ENCODE peak calls at places on chromosomes 4 and X, in six cellular contexts. One of them, this sample, is unnamed.

GRCh38 chr4:40316782-40317635 is 18.1 kb upstream of the CHRNA9 start:
- DNase-seq in A549: peak; percentile 88
- DNase-seq in endothelial cell of umbilical vein: peak; percentile 95
- DNase-seq in HepG2: peak; percentile 47
- DNase-seq in GM12878: peak; percentile 78
- DNase-seq in K562: peak; percentile 63
- DNase-seq in this sample: peak; percentile 95

GRCh38 chrX:124030520-124030919 is 69.0 kb downstream of the STAG2 start:
- DNase-seq in A549: no peak
- DNase-seq in endothelial cell of umbilical vein: no peak
- DNase-seq in HepG2: no peak
- DNase-seq in GM12878: peak; percentile 4
- DNase-seq in K562: no peak
- DNase-seq in this sample: no peak

GRCh38 chr4:47469951-47470350 is 6.4 kb upstream of the COMMD8 start:
- DNase-seq in A549: no peak
- DNase-seq in endothelial cell of umbilical vein: no peak
- DNase-seq in HepG2: no peak
- DNase-seq in GM12878: no peak
- DNase-seq in K562: no peak
- DNase-seq in this sample: no peak

GRCh38 chr4:153141238-153141637 is 63.0 kb upstream of the TRIM2 start:
- DNase-seq in A549: no peak
- DNase-seq in endothelial cell of umbilical vein: no peak
- DNase-seq in HepG2: no peak
- DNase-seq in GM12878: no peak
- DNase-seq in K562: no peak
- DNase-seq in this sample: no peak

GRCh38 chr4:13711233-13711775 is 83.8 kb upstream of the BOD1L1 start:
- DNase-seq in A549: no peak
- DNase-seq in endothelial cell of umbilical vein: no peak
- DNase-seq in HepG2: no peak
- DNase-seq in GM12878: no peak
- DNase-seq in K562: no peak
- DNase-seq in this sample: no peak

GRCh38 chr4:169106696-169107229 is 96.7 kb upstream of the CBR4 start:
- DNase-seq in A549: no peak
- DNase-seq in endothelial cell of umbilical vein: no peak
- DNase-seq in HepG2: no peak
- DNase-seq in GM12878: no peak
- DNase-seq in K562: no peak
- DNase-seq in this sample: no peak

GRCh38 chr4:181147421-181147951 is 1095.7 kb upstream of the TENM3 start:
- DNase-seq in A549: no peak
- DNase-seq in endothelial cell of umbilical vein: no peak
- DNase-seq in HepG2: no peak
- DNase-seq in GM12878: no peak
- DNase-seq in K562: no peak
- DNase-seq in this sample: no peak

GRCh38 chr4:181957088-181957487 is 286.1 kb upstream of the TENM3 start:
- DNase-seq in A549: no peak
- DNase-seq in endothelial cell of umbilical vein: peak; percentile 52
- DNase-seq in HepG2: no peak
- DNase-seq in GM12878: no peak
- DNase-seq in K562: no peak
- DNase-seq in this sample: no peak

GRCh38 chr4:142812091-142812490 is 34.0 kb downstream of the INPP4B start:
- DNase-seq in A549: no peak
- DNase-seq in endothelial cell of umbilical vein: no peak
- DNase-seq in HepG2: no peak
- DNase-seq in GM12878: no peak
- DNase-seq in K562: no peak
- DNase-seq in this sample: no peak

GRCh38 chr4:20682853-20683252 is 17.4 kb upstream of the PACRGL start:
- DNase-seq in A549: no peak
- DNase-seq in endothelial cell of umbilical vein: no peak
- DNase-seq in HepG2: no peak
- DNase-seq in GM12878: no peak
- DNase-seq in K562: no peak
- DNase-seq in this sample: no peak

GRCh38 chr4:4866124-4866832 is 6.8 kb downstream of the MSX1 start:
- DNase-seq in A549: no peak
- DNase-seq in endothelial cell of umbilical vein: no peak
- DNase-seq in HepG2: no peak
- DNase-seq in GM12878: no peak
- DNase-seq in K562: no peak
- DNase-seq in this sample: no peak

GRCh38 chr4:4864940-4865704 is 5.7 kb downstream of the MSX1 start:
- DNase-seq in A549: no peak
- DNase-seq in endothelial cell of umbilical vein: no peak
- DNase-seq in HepG2: no peak
- DNase-seq in GM12878: no peak
- DNase-seq in K562: no peak
- DNase-seq in this sample: no peak

GRCh38 chr4:4866833-4867744 is 7.6 kb downstream of the MSX1 start:
- DNase-seq in A549: no peak
- DNase-seq in endothelial cell of umbilical vein: no peak
- DNase-seq in HepG2: no peak
- DNase-seq in GM12878: no peak
- DNase-seq in K562: no peak
- DNase-seq in this sample: peak; percentile 35

GRCh38 chr4:4864443-4864939 is 5.0 kb downstream of the MSX1 start:
- DNase-seq in A549: no peak
- DNase-seq in endothelial cell of umbilical vein: no peak
- DNase-seq in HepG2: no peak
- DNase-seq in GM12878: no peak
- DNase-seq in K562: no peak
- DNase-seq in this sample: no peak

GRCh38 chr4:4865705-4866123 is 6.2 kb downstream of the MSX1 start:
- DNase-seq in A549: no peak
- DNase-seq in endothelial cell of umbilical vein: no peak
- DNase-seq in HepG2: no peak
- DNase-seq in GM12878: no peak
- DNase-seq in K562: no peak
- DNase-seq in this sample: no peak
- H3K4me3 ChIP-seq in A549: peak overlapping the region; percentile 39
- H3K4me3 ChIP-seq in endothelial cell of umbilical vein: no peak overlapping the region
- H3K4me3 ChIP-seq in HepG2: no peak overlapping the region
- H3K4me3 ChIP-seq in GM12878: no peak overlapping the region
- H3K4me3 ChIP-seq in K562: no peak overlapping the region
- H3K4me3 ChIP-seq in this sample: no peak overlapping the region

DNA sequence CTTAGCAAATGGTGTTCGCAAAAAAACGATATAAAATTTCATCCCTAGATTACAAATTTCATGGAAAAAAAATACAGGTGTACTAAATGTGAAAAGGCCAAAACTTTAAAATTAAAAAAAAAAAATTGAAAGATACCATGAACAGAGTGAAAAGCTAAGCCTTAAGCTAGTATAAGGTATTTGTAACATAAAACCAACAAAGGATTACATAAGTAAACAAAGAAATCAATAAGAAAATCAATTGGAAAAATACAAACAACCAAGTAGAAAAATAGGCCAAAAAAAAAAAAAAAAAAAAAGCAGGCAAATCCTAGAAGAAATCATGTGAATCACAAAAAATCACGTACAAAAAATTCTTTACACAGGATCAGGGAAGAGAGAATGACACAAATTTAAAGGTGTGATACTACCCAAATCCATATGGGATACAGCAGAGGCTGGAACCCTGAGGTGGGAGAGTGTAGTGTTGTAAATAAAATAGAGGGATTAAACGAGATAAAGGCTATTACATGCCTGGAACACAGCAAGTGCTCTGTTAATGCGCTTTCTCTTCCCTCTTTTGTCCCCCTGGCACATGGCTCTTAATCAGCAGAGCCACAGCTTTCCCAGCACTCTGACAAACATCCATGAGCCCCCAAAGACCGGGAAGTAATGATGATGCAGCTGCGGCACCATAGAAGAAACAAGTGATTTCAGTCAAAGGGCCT is 85.7 kb downstream of the RASL11B start:
- DNase-seq in A549: no peak
- DNase-seq in endothelial cell of umbilical vein: no peak
- DNase-seq in HepG2: no peak
- DNase-seq in GM12878: no peak
- DNase-seq in K562: no peak
- DNase-seq in this sample: no peak
- TF ChIP-seq MYC in A549: no peak
- TF ChIP-seq MYC in endothelial cell of umbilical vein: no peak
- TF ChIP-seq MYC in HepG2: no peak
- TF ChIP-seq MYC in GM12878: no peak
- TF ChIP-seq MYC in K562: no peak
- TF ChIP-seq MYC in this sample: no peak

GRCh38 chr4:37664696-37665095 is 21.5 kb downstream of the RELL1 start:
- DNase-seq in A549: no peak
- DNase-seq in endothelial cell of umbilical vein: no peak
- DNase-seq in HepG2: no peak
- DNase-seq in GM12878: no peak
- DNase-seq in K562: no peak
- DNase-seq in this sample: no peak

GRCh38 chr4:37663552-37663951 is 22.6 kb downstream of the RELL1 start:
- DNase-seq in A549: no peak
- DNase-seq in endothelial cell of umbilical vein: no peak
- DNase-seq in HepG2: peak; percentile 91
- DNase-seq in GM12878: no peak
- DNase-seq in K562: no peak
- DNase-seq in this sample: peak; percentile 37

GRCh38 chr4:37662306-37662705 is 23.9 kb downstream of the RELL1 start:
- DNase-seq in A549: no peak
- DNase-seq in endothelial cell of umbilical vein: no peak
- DNase-seq in HepG2: no peak
- DNase-seq in GM12878: no peak
- DNase-seq in K562: no peak
- DNase-seq in this sample: no peak

GRCh38 chr4:37662861-37663390 is 23.2 kb downstream of the RELL1 start:
- DNase-seq in A549: peak; percentile 58
- DNase-seq in endothelial cell of umbilical vein: no peak
- DNase-seq in HepG2: peak; percentile 81
- DNase-seq in GM12878: no peak
- DNase-seq in K562: no peak
- DNase-seq in this sample: no peak

GRCh38 chr4:37661643-37662221 is 24.4 kb downstream of the RELL1 start:
- DNase-seq in A549: no peak
- DNase-seq in endothelial cell of umbilical vein: peak; percentile 48
- DNase-seq in HepG2: no peak
- DNase-seq in GM12878: no peak
- DNase-seq in K562: no peak
- DNase-seq in this sample: no peak
- TF ChIP-seq CTCF in A549: no peak
- TF ChIP-seq CTCF in endothelial cell of umbilical vein: no peak
- TF ChIP-seq CTCF in HepG2: no peak
- TF ChIP-seq CTCF in GM12878: no peak
- TF ChIP-seq CTCF in K562: no peak
- TF ChIP-seq CTCF in this sample: no peak

DNA sequence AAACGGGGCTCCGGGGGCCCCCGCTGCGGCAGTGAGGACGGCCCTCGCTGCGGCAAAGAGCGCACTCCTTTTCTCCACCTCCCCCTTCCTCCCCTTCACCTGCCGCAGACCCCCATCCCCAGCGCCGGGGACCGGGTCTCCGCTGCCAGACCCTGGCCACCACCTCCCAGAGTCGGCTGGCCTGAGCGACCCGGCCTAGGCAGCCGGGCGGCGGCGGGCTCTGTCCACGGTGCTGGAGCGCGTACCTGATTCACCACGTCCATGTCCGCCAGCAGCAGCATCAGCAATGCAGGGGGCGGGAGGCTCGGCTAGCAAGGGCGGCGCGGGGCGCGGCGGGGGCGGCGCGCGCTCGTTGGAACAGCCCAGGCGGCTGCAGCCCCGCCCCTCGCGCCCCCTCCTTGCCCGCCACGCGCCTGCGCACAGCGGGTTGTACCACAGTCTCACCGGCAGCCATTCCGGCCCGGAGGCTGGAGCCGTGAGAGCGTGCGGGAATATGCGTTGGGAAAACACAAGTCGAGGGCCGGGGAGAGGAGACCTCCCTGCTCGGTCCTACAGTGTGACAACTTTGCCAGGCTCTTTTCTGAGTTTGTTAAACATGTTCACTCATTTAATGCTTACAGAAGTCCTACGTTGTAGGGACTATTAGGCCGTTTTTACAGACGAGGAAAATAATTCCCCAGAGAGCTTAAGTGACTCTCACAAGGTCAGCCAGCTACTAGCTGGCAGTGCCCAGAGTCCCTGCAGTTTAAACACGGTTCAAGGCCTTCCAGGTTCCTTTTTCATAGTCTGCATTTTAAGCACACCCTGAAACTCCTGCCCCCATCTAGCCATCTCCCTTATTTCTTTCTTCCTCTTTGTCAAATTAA is at the start of gene SYP:
- DNase-seq in A549: peak; percentile 91
- DNase-seq in endothelial cell of umbilical vein: peak; percentile 84
- DNase-seq in HepG2: peak; percentile 73
- DNase-seq in GM12878: no peak
- DNase-seq in K562: peak; percentile 97
- DNase-seq in this sample: peak; percentile 90
- H3K4me3 ChIP-seq in A549: peak within 1 kb of the TSS; percentile 42
- H3K4me3 ChIP-seq in endothelial cell of umbilical vein: peak within 1 kb of the TSS; percentile 36
- H3K4me3 ChIP-seq in HepG2: no peak within 1 kb of the TSS
- H3K4me3 ChIP-seq in GM12878: no peak within 1 kb of the TSS
- H3K4me3 ChIP-seq in K562: peak within 1 kb of the TSS; percentile 35
- H3K4me3 ChIP-seq in this sample: peak within 1 kb of the TSS; percentile 60

This sample was measured in NB4.